ENCODE peak calls at places on chromosomes 7 and 10, in six cellular contexts. F, R, Y, T, A and Q are unnamed samples.

GRCh38 chr7:131231381-131232220 is 96.1 kb upstream of the MKLN1 start:
- DNase-seq in R (no peak), A (peak; percentile 47), T (no peak), F (peak; percentile 23), Y (no peak), Q (no peak)

GRCh38 chr10:31774291-31774900 is 154.2 kb downstream of the ARHGAP12 start:
- DNase-seq in Y (peak; percentile 53), A (no peak), T (no peak), F (no peak), R (no peak), Q (no peak)

GRCh38 chr7:22597845-22598244 is 97.9 kb upstream of the STEAP1B start:
- DNase-seq in T (no peak), Y (no peak), F (no peak), A (no peak), R (no peak), Q (no peak)

GRCh38 chr10:93775330-93775729 is 17.6 kb downstream of the LGI1 start:
- DNase-seq in A (no peak), Y (no peak), R (no peak), F (no peak), T (no peak), Q (no peak)

GRCh38 chr10:13788701-13789447 is 202.1 kb downstream of the PRPF18 start:
- DNase-seq in Y (no peak), R (no peak), F (peak; percentile 60), T (no peak), A (no peak), Q (no peak)

GRCh38 chr7:7569113-7569527 is 2.4 kb downstream of the MIOS start:
- DNase-seq in A (no peak), F (no peak), Y (no peak), T (no peak), R (no peak), Q (no peak)

GRCh38 chr10:23141995-23142394 is 46.6 kb downstream of the MSRB2 start:
- DNase-seq in Y (no peak), A (no peak), F (no peak), R (no peak), T (no peak), Q (no peak)

GRCh38 chr10:1596482-1596881 is 140.8 kb downstream of the ADARB2 start:
- DNase-seq in F (no peak), A (no peak), T (no peak), Y (no peak), R (no peak), Q (no peak)

GRCh38 chr7:55472928-55473725 is 99.2 kb downstream of the VOPP1 start:
- DNase-seq in F (no peak), Y (peak; percentile 53), T (no peak), A (no peak), R (no peak), Q (no peak)

GRCh38 chr10:110504111-110504735 is 6.5 kb downstream of the DUSP5 start:
- DNase-seq in F (no peak), Y (no peak), A (peak; percentile 48), T (no peak), R (no peak), Q (no peak)

GRCh38 chr7:26345202-26345601 is 53.5 kb downstream of the SNX10 start:
- DNase-seq in Y (no peak), F (no peak), T (no peak), R (no peak), A (no peak), Q (no peak)

GRCh38 chr7:26343320-26343832 is 51.7 kb downstream of the SNX10 start:
- DNase-seq in Y (no peak), T (no peak), F (no peak), R (no peak), A (no peak), Q (no peak)

GRCh38 chr7:26346611-26347200 is 55.0 kb downstream of the SNX10 start:
- DNase-seq in A (peak; percentile 53), F (no peak), T (peak; percentile 28), R (no peak), Y (no peak), Q (no peak)

GRCh38 chr7:26343837-26344236 is 52.2 kb downstream of the SNX10 start:
- DNase-seq in F (no peak), A (no peak), R (no peak), T (no peak), Y (no peak), Q (no peak)

DNA sequence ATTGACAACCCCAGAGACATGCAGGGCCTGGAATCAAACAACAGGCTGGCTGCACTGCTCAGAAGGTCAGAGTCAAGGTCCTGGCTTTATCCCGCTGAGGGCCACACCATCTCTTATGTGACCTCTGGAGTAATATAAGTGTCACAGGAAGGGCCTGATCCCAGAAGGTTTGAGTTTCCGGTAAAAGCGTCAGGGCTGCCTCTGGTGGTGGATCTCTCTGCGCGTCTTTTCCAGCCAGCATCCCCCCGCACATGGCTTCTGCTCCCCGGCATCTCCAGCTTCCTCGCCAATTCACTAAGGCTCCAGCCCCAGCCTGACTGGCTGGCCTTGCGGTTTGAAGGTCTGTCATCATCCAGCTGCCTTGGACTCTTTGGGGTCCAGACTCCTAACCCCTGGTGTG is 54.2 kb downstream of the SNX10 start:
- DNase-seq in T (no peak), R (no peak), F (no peak), A (no peak), Y (no peak), Q (no peak)
- H3K27ac ChIP-seq in T (no peak overlapping the region), R (no peak overlapping the region), F (no peak overlapping the region), A (peak overlapping the region; percentile 88), Y (no peak overlapping the region), Q (no peak overlapping the region)

GRCh38 chr7:30351724-30352123 is 67.3 kb downstream of the ZNRF2 start:
- DNase-seq in R (no peak), T (no peak), F (no peak), Y (no peak), A (no peak), Q (no peak)

GRCh38 chr7:30349816-30350215 is 65.4 kb downstream of the ZNRF2 start:
- DNase-seq in T (no peak), A (no peak), R (no peak), Y (no peak), F (no peak), Q (no peak)

GRCh38 chr7:30352169-30352568 is 67.8 kb downstream of the ZNRF2 start:
- DNase-seq in R (no peak), Y (no peak), F (no peak), A (no peak), T (no peak), Q (no peak)

GRCh38 chr7:30349170-30349569 is 64.8 kb downstream of the ZNRF2 start:
- DNase-seq in R (no peak), Y (no peak), T (no peak), A (no peak), F (no peak), Q (no peak)

GRCh38 chr7:30351274-30351673 is 66.9 kb downstream of the ZNRF2 start:
- DNase-seq in R (no peak), F (no peak), Y (no peak), T (no peak), A (no peak), Q (no peak)
- TF ChIP-seq CTCF in R (no peak), F (no peak), Y (no peak), T (no peak), A (no peak), Q (no peak)

GRCh38 chr7:155763721-155764431 is 48.4 kb downstream of the SHH start:
- DNase-seq in A (no peak), Y (no peak), T (no peak), R (no peak), F (no peak), Q (no peak)
- H3K27me3 ChIP-seq in A (no peaks in the 10 kb centered on the region), Y (no peaks in the 10 kb centered on the region), T (no peaks in the 10 kb centered on the region), R (no peaks in the 10 kb centered on the region), F (no peaks in the 10 kb centered on the region), Q (no peaks in the 10 kb centered on the region)

GRCh38 chr10:133277277-133277992 is 767 bp upstream of the ADAM8 start:
- DNase-seq in A (no peak), R (no peak), F (no peak), T (no peak), Y (peak; percentile 76), Q (no peak)
- H3K27ac ChIP-seq in A (peak overlapping the region; percentile 86), R (no peak overlapping the region), F (no peak overlapping the region), T (no peak overlapping the region), Y (peak overlapping the region; percentile 96), Q (peak overlapping the region; percentile 90)

GRCh38 chr7:49776994-49777393 is 3.6 kb downstream of the VWC2 start:
- DNase-seq in R (peak; percentile 71), T (no peak), F (no peak), Y (no peak), A (no peak), Q (no peak)
- TF ChIP-seq CTCF in R (peak; percentile 86), T (peak; percentile 12), F (no peak), Y (no peak), A (no peak), Q (no peak)